ENCODE peak calls at places on chromosomes 5 and 9, in five cellular contexts. F is A549, R is endodermal cell, M is Peyer's patch, J is cardiac muscle cell. X is an unnamed sample.

GRCh38 chr9:136252846-136253245 is 7.2 kb upstream of the QSOX2 start:
- DNase-seq in J (no peak), M (no peak), F (no peak), R (no peak), X (no peak)

GRCh38 chr5:76819851-76820280 is 1.0 kb downstream of the F2RL1 start:
- DNase-seq in F (peak; percentile 63), M (no peak), R (peak; percentile 79), J (no peak), X (no peak)

GRCh38 chr5:57499262-57500050 is 16.8 kb upstream of the ACTBL2 start:
- DNase-seq in J (peak; percentile 59), R (peak; percentile 66), M (no peak), F (peak; percentile 74), X (no peak)

GRCh38 chr5:135878156-135878620 is 17.5 kb downstream of the IL9 start:
- DNase-seq in M (no peak), J (no peak), F (no peak), R (no peak), X (no peak)

GRCh38 chr5:73189816-73190451 is 16.9 kb downstream of the TMEM174 start:
- DNase-seq in J (no peak), R (peak; percentile 70), M (no peak), F (no peak), X (no peak)

GRCh38 chr5:138657360-138657759 is 82.2 kb upstream of the HSPA9 start:
- DNase-seq in J (no peak), R (no peak), F (no peak), M (no peak), X (peak; percentile 38)

GRCh38 chr9:2570615-2571479 is 50.7 kb upstream of the VLDLR start:
- DNase-seq in J (peak; percentile 95), R (no peak), F (peak; percentile 78), M (peak; percentile 21), X (no peak)

GRCh38 chr5:10319202-10319851 is 11.6 kb upstream of the CMBL start:
- DNase-seq in M (no peak), J (no peak), R (no peak), F (no peak), X (peak; percentile 15)

GRCh38 chr5:91111473-91112238 is 271.5 kb downstream of the ARRDC3 start:
- DNase-seq in J (no peak), M (no peak), R (no peak), F (no peak), X (no peak)

GRCh38 chr5:96478983-96479382 is 45.9 kb upstream of the PCSK1 start:
- DNase-seq in M (no peak), R (no peak), J (no peak), F (no peak), X (no peak)

GRCh38 chr5:78509145-78509865 is 139.3 kb downstream of the LHFPL2 start:
- DNase-seq in J (no peak), M (no peak), F (no peak), R (no peak), X (no peak)

GRCh38 chr5:128519830-128520229 is 18.2 kb downstream of the FBN2 start:
- DNase-seq in F (no peak), M (no peak), R (no peak), J (no peak), X (no peak)

GRCh38 chr5:31823477-31823876 is 184.5 kb downstream of the PDZD2 start:
- DNase-seq in F (no peak), J (no peak), R (no peak), M (no peak), X (no peak)
- TF ChIP-seq CTCF in F (peak; percentile 9), J (no peak), R (peak; percentile 35), M (no peak), X (peak; percentile 39)

GRCh38 chr5:1007681-1008450 is 736 bp upstream of the NKD2 start:
- DNase-seq in F (no peak), R (peak; percentile 44), M (peak; percentile 9), J (no peak), X (peak; percentile 64)
- H3K4me3 ChIP-seq in F (peak overlapping the region; percentile 64), R (no peak overlapping the region), M (no peak overlapping the region), J (no peak overlapping the region), X (no peak overlapping the region)

GRCh38 chr5:109298794-109299193 is 111.0 kb downstream of the PJA2 start:
- DNase-seq in J (no peak), F (no peak), M (no peak), R (no peak), X (no peak)

GRCh38 chr5:109304323-109304722 is 105.5 kb downstream of the PJA2 start:
- DNase-seq in J (no peak), R (no peak), F (no peak), M (no peak), X (no peak)

GRCh38 chr5:109297900-109298299 is 111.9 kb downstream of the PJA2 start:
- DNase-seq in F (no peak), M (no peak), R (no peak), J (no peak), X (no peak)

GRCh38 chr5:109299557-109299956 is 110.2 kb downstream of the PJA2 start:
- DNase-seq in F (no peak), J (no peak), R (no peak), M (no peak), X (no peak)
- H3K9me3 ChIP-seq in F (peaks cover 2% of the 10 kb centered on the region), J (no peaks in the 10 kb centered on the region), R (no peaks in the 10 kb centered on the region), M (peaks cover 2% of the 10 kb centered on the region), X (no peaks in the 10 kb centered on the region)

GRCh38 chr5:154575869-154576806 is 98.1 kb upstream of the HAND1 start:
- DNase-seq in F (peak; percentile 38), M (no peak), J (peak; percentile 60), R (no peak), X (no peak)
- TF ChIP-seq CTCF in F (peak; percentile 49), M (no peak), J (no peak), R (peak; percentile 56), X (peak; percentile 30)

DNA sequence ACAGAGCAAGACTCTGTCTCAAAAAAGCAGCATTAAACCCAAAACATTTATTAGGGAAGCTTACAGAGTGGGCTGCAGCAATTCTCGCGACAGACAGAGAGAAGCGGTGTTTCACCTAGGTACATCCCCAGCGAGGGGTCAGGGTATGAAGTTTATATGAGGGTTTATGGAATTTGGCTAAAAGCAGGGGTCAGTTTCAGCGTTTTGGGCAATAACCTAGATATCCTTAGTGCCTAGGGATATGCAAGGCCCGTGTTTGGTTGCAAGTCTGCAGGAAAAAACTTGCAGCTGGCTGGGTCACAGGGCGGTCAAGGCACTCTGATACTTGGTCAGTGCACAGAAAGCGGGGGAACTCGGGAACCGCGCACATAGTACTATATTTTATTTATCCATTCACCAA is 649 bp upstream of the GLE1 start:
- DNase-seq in R (no peak), M (peak; percentile 18), F (no peak), J (peak; percentile 17), X (no peak)
- H3K4me3 ChIP-seq in R (peak overlapping the region; percentile 92), M (peak overlapping the region; percentile 83), F (peak overlapping the region; percentile 74), J (peak overlapping the region; percentile 80), X (peak overlapping the region; percentile 53)

DNA sequence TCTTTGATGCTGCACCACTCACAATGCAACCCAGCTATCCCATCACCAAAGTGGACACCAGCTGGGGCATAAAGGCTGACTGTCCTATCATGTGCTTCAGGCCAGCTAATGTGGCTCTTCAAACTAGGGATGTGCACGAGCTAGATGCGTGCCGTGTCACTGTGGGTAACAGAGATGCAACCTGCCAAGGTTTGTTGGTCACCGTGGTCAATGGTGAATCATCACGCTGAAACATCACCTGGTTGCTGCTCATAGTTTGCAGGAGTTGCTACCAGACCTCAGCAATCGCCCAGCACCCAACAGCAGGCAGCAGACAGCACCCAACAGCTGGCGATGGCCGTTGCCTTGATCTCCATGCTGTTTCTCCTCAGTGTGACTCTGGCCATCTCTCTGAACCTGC is 2.1 kb upstream of the PCDHGA1 start:
- DNase-seq in M (no peak), J (no peak), F (no peak), R (no peak), X (no peak)
- H3K9me3 ChIP-seq in M (peaks cover 19% of the 10 kb centered on the region), J (no peaks in the 10 kb centered on the region), F (peaks cover 31% of the 10 kb centered on the region), R (peaks cover 7% of the 10 kb centered on the region), X (peaks cover 2% of the 10 kb centered on the region)

GRCh38 chr5:56481147-56481997 is 248.2 kb upstream of the ANKRD55 start:
- DNase-seq in F (no peak), R (peak; percentile 78), M (peak; percentile 54), J (no peak), X (no peak)
- TF ChIP-seq CTCF in F (peak; percentile 43), R (peak; percentile 77), M (no peak), J (peak; percentile 56), X (no peak)

GRCh38 chr9:14346301-14346721 is 32.4 kb upstream of the NFIB start:
- DNase-seq in M (no peak), R (no peak), F (no peak), J (no peak), X (no peak)
- H3K4me3 ChIP-seq in M (no peak overlapping the region), R (peak overlapping the region; percentile 83), F (no peak overlapping the region), J (peak overlapping the region; percentile 37), X (no peak overlapping the region)

GRCh38 chr9:8186553-8186952 is 387.0 kb upstream of the DMAC1 start:
- DNase-seq in M (no peak), J (no peak), R (no peak), F (no peak), X (no peak)

GRCh38 chr9:8179381-8180053 is 379.9 kb upstream of the DMAC1 start:
- DNase-seq in F (no peak), R (no peak), J (no peak), M (no peak), X (no peak)

GRCh38 chr9:8188720-8189407 is 389.3 kb upstream of the DMAC1 start:
- DNase-seq in M (no peak), F (no peak), J (no peak), R (no peak), X (no peak)

DNA sequence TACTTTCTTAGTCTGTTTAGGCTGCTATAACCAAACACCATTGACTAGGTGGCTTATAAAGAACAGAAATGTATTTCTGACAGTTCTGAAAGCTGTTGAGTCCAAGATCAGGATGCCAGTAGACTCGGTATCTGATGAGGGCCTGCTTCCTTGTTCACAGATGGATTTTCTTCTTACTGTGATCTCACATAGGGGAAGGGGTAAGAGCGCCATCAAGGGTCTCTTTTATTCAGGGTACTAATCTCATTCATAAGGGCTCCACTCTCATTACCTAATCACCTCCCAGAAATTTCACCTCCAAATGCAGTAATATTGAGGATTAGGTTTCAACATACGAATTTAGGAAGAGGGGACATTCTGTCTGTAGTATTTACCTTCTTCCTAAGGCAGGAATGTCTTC is 384.0 kb upstream of the DMAC1 start:
- DNase-seq in R (no peak), M (no peak), J (no peak), F (no peak), X (no peak)
- H3K9me3 ChIP-seq in R (no peaks in the 10 kb centered on the region), M (no peaks in the 10 kb centered on the region), J (no peaks in the 10 kb centered on the region), F (no peaks in the 10 kb centered on the region), X (no peaks in the 10 kb centered on the region)

X was measured in RWPE2.